ENCODE peak calls at places on chromosomes 16 and 17, in eight cellular contexts. U, M, O, P, N, W, F and I are unnamed samples.

GRCh38 chr17:57355090-57355859 is 99.0 kb downstream of the MSI2 start:
- DNase-seq in U (no peak), M (no peak), O (no peak), P (no peak), N (no peak), W (no peak), F (no peak), I (no peak)

GRCh38 chr16:86033016-86033474 is 134.1 kb downstream of the IRF8 start:
- DNase-seq in U (peak), M (no peak), O (no peak), P (no peak), N (no peak), W (no peak), F (no peak), I (no peak)

GRCh38 chr16:88448461-88449266 is 4.4 kb upstream of the ZFPM1 start:
- DNase-seq in U (no peak), M (no peak), O (no peak), P (no peak), N (no peak), W (no peak), F (no peak), I (no peak)

GRCh38 chr17:80509311-80509710 is 32.9 kb upstream of the NPTX1 start:
- DNase-seq in U (no peak), M (no peak), O (no peak), P (no peak), N (no peak), W (no peak), F (no peak), I (no peak)

GRCh38 chr16:85557976-85558589 is 55.0 kb upstream of the GSE1 start:
- DNase-seq in U (no peak), M (peak), O (no peak), P (no peak), N (peak), W (no peak), F (no peak), I (no peak)

GRCh38 chr17:50437409-50437808 is 11.4 kb downstream of the ACSF2 start:
- DNase-seq in U (no peak), M (no peak), O (no peak), P (no peak), N (no peak), W (no peak), F (no peak), I (no peak)

GRCh38 chr16:25011891-25012499 is 3.2 kb downstream of the ARHGAP17 start:
- DNase-seq in U (no peak), M (no peak), O (no peak), P (no peak), N (peak), W (no peak), F (no peak), I (no peak)

GRCh38 chr17:77880702-77881450 is 77.6 kb upstream of the TNRC6C start:
- DNase-seq in U (no peak), M (no peak), O (no peak), P (no peak), N (no peak), W (no peak), F (no peak), I (peak)

GRCh38 chr17:29177871-29178749 is 2.1 kb downstream of the MYO18A start:
- DNase-seq in U (no peak), M (peak), O (no peak), P (no peak), N (peak), W (no peak), F (no peak), I (no peak)

GRCh38 chr17:81198826-81199481 is 23.8 kb downstream of the CEP131 start:
- DNase-seq in U (no peak), M (no peak), O (no peak), P (no peak), N (no peak), W (no peak), F (no peak), I (no peak)

GRCh38 chr17:83013779-83014117 is 65.7 kb upstream of the METRNL start:
- DNase-seq in U (no peak), M (no peak), O (no peak), P (no peak), N (no peak), W (no peak), F (no peak), I (no peak)

GRCh38 chr16:71896688-71897368 is 1.5 kb downstream of the IST1 start:
- DNase-seq in U (no peak), M (no peak), O (no peak), P (no peak), N (no peak), W (no peak), F (no peak), I (no peak)

GRCh38 chr16:865026-865425 is 64.5 kb upstream of the GNG13 start:
- DNase-seq in U (no peak), M (no peak), O (no peak), P (no peak), N (no peak), W (no peak), F (no peak), I (no peak)

GRCh38 chr17:28773736-28774135 is 29.9 kb downstream of the TRAF4 start:
- DNase-seq in U (no peak), M (no peak), O (no peak), P (no peak), N (no peak), W (no peak), F (no peak), I (no peak)

GRCh38 chr16:65054457-65054856 is 67.4 kb downstream of the CDH11 start:
- DNase-seq in U (no peak), M (no peak), O (no peak), P (no peak), N (no peak), W (no peak), F (no peak), I (no peak)

GRCh38 chr16:89111263-89111662 is 17.6 kb downstream of the ACSF3 start:
- DNase-seq in U (peak), M (no peak), O (no peak), P (no peak), N (no peak), W (no peak), F (no peak), I (no peak)

GRCh38 chr17:57442914-57443571 is 186.7 kb downstream of the MSI2 start:
- DNase-seq in U (peak), M (no peak), O (no peak), P (peak), N (peak), W (no peak), F (peak), I (peak)

GRCh38 chr16:17544785-17545184 is 74.0 kb upstream of the XYLT1 start:
- DNase-seq in U (no peak), M (no peak), O (no peak), P (no peak), N (no peak), W (no peak), F (no peak), I (no peak)

GRCh38 chr17:11144358-11145233 is 96.4 kb upstream of the SHISA6 start:
- DNase-seq in U (peak), M (peak), O (peak), P (no peak), N (peak), W (no peak), F (no peak), I (peak)

GRCh38 chr16:85798901-85799496 is 345 bp downstream of the EMC8 start:
- DNase-seq in U (no peak), M (peak), O (peak), P (peak), N (no peak), W (no peak), F (no peak), I (peak)

GRCh38 chr17:21549107-21549687 is 143.1 kb upstream of the KCNJ18 start:
- DNase-seq in U (no peak), M (no peak), O (no peak), P (no peak), N (peak), W (no peak), F (no peak), I (no peak)

GRCh38 chr17:79771276-79771675 is 6.7 kb upstream of the CBX2 start:
- DNase-seq in U (no peak), M (no peak), O (no peak), P (no peak), N (no peak), W (no peak), F (no peak), I (no peak)

GRCh38 chr16:21645261-21645721 is 7.1 kb downstream of the IGSF6 start:
- DNase-seq in U (no peak), M (no peak), O (peak), P (peak), N (no peak), W (no peak), F (no peak), I (no peak)

GRCh38 chr17:43734376-43734775 is 24.2 kb downstream of the SOST start:
- DNase-seq in U (no peak), M (no peak), O (no peak), P (no peak), N (no peak), W (no peak), F (no peak), I (no peak)

GRCh38 chr17:17213775-17214174 is 7.6 kb upstream of the PLD6 start:
- DNase-seq in U (no peak), M (no peak), O (no peak), P (no peak), N (no peak), W (no peak), F (no peak), I (no peak)

GRCh38 chr17:42904110-42904469 is 3.5 kb downstream of the G6PC1 start:
- DNase-seq in U (no peak), M (no peak), O (no peak), P (no peak), N (no peak), W (no peak), F (no peak), I (no peak)